ENCODE peak calls at places on chromosomes 16 and 17, in five cellular contexts. X is CD8-positive, alpha-beta memory T cell; M is HFFc6; D is hepatocyte; C is NB4. G is an unnamed sample.

GRCh38 chr17:77768475-77768874 is 190.0 kb upstream of the TNRC6C start:
- DNase-seq in D (peak), X (no peak), C (no peak), M (no peak), G (no peak)

GRCh38 chr17:7888184-7888920 is at the start of gene CHD3:
- DNase-seq in M (no peak), C (no peak), X (peak), D (peak), G (no peak)

GRCh38 chr16:17476414-17477259 is 5.9 kb upstream of the XYLT1 start:
- DNase-seq in C (peak), M (peak), X (peak), D (peak), G (peak)

GRCh38 chr17:9215465-9215864 is 194.2 kb downstream of the NTN1 start:
- DNase-seq in D (no peak), X (no peak), C (no peak), M (no peak), G (no peak)

GRCh38 chr16:60120586-60120985 is 1386.5 kb upstream of the GOT2 start:
- DNase-seq in C (no peak), M (no peak), X (no peak), D (no peak), G (no peak)

GRCh38 chr17:32285286-32285685 is 19.7 kb downstream of the RHBDL3 start:
- DNase-seq in X (no peak), M (no peak), D (no peak), C (no peak), G (no peak)

GRCh38 chr16:57137043-57137442 is 44.7 kb downstream of the CPNE2 start:
- DNase-seq in X (no peak), M (no peak), D (no peak), C (no peak), G (peak)

GRCh38 chr17:71440513-71440912 is 680.3 kb upstream of the SOX9 start:
- DNase-seq in M (no peak), D (peak), C (no peak), X (no peak), G (peak)

GRCh38 chr17:19753049-19753444 is 4.9 kb upstream of the ALDH3A1 start:
- DNase-seq in M (peak), X (no peak), D (no peak), C (peak), G (peak)

GRCh38 chr17:57085448-57086068 is 512 bp downstream of the AKAP1 start:
- DNase-seq in D (peak), C (peak), M (peak), X (peak), G (peak)

GRCh38 chr17:4598776-4599504 is 14.6 kb downstream of the SMTNL2 start:
- DNase-seq in D (peak), M (no peak), C (no peak), X (no peak), G (peak)

GRCh38 chr16:3095869-3096268 is 3.2 kb downstream of the ZSCAN10 start:
- DNase-seq in D (no peak), X (peak), M (no peak), C (peak), G (no peak)

GRCh38 chr16:27398894-27399853 is 2.8 kb upstream of the IL21R start:
- DNase-seq in D (no peak), M (no peak), X (no peak), C (peak), G (no peak)

GRCh38 chr16:81585785-81586184 is 141.2 kb downstream of the CMIP start:
- DNase-seq in X (no peak), D (peak), M (no peak), C (peak), G (no peak)

GRCh38 chr17:76740329-76741118 is 2.6 kb downstream of the MFSD11 start:
- DNase-seq in X (no peak), D (no peak), M (no peak), C (no peak), G (no peak)

GRCh38 chr17:43479948-43480347 is 3.8 kb upstream of the DHX8 start:
- DNase-seq in M (no peak), D (no peak), C (no peak), X (no peak), G (no peak)

GRCh38 chr17:74945543-74945942 is 9.8 kb downstream of the OTOP3 start:
- DNase-seq in D (no peak), C (no peak), M (no peak), X (no peak), G (no peak)

GRCh38 chr17:16463341-16464000 is 28.5 kb downstream of the LRRC75A start:
- DNase-seq in M (peak), C (no peak), D (peak), X (no peak), G (no peak)

GRCh38 chr17:43732961-43733360 is 25.6 kb downstream of the SOST start:
- DNase-seq in D (no peak), X (no peak), C (no peak), M (peak), G (no peak)

GRCh38 chr16:635573-636205 is 416 bp downstream of the METTL26 start:
- DNase-seq in X (no peak), C (peak), M (no peak), D (no peak), G (no peak)

GRCh38 chr16:1721372-1721771 is 15.4 kb downstream of the MAPK8IP3 start:
- DNase-seq in D (no peak), M (no peak), X (no peak), C (no peak), G (no peak)

GRCh38 chr16:424033-424622 is 1.3 kb upstream of the RAB11FIP3 start:
- DNase-seq in X (no peak), D (peak), M (peak), C (peak), G (peak)

GRCh38 chr17:17724991-17725852 is 44.0 kb downstream of the RAI1 start:
- DNase-seq in D (no peak), M (no peak), C (no peak), X (no peak), G (no peak)

GRCh38 chr16:84048306-84048705 is 5.7 kb upstream of the SLC38A8 start:
- DNase-seq in C (no peak), M (no peak), X (no peak), D (peak), G (peak)

GRCh38 chr17:17315142-17315821 is 12.1 kb downstream of the NT5M start:
- DNase-seq in X (no peak), D (no peak), M (no peak), C (no peak), G (peak)